ENCODE peak calls at places on chromosomes 6 and 20, in four cellular contexts. C is fibroblast of pulmonary artery, I is body of pancreas, J is osteocyte. G is an unnamed sample.

GRCh38 chr6:42846505-42846904 is 32.9 kb upstream of the RPL7L1 start:
- DNase-seq in C (no peak), I (no peak), J (no peak), G (no peak)

GRCh38 chr6:73665686-73666319 is 12.0 kb upstream of the SLC17A5 start:
- DNase-seq in C (peak), I (no peak), J (no peak), G (no peak)

GRCh38 chr20:13758884-13759283 is 25.8 kb downstream of the ESF1 start:
- DNase-seq in C (no peak), I (no peak), J (no peak), G (no peak)

GRCh38 chr6:105608393-105608705 is 205.5 kb upstream of the PREP start:
- DNase-seq in C (no peak), I (no peak), J (no peak), G (no peak)

GRCh38 chr6:53241936-53242335 is 93.3 kb upstream of the GCM1 start:
- DNase-seq in C (no peak), I (no peak), J (no peak), G (no peak)

GRCh38 chr6:1535295-1535694 is 74.4 kb upstream of the FOXC1 start:
- DNase-seq in C (peak), I (no peak), J (no peak), G (no peak)

GRCh38 chr6:107539849-107540464 is 50.0 kb downstream of the SOBP start:
- DNase-seq in C (no peak), I (no peak), J (no peak), G (no peak)

GRCh38 chr6:118523216-118523615 is 24.9 kb upstream of the PLN start:
- DNase-seq in C (no peak), I (no peak), J (no peak), G (no peak)

GRCh38 chr20:57760698-57761412 is 51.0 kb upstream of the PMEPA1 start:
- DNase-seq in C (no peak), I (no peak), J (no peak), G (no peak)

GRCh38 chr6:114144887-114145851 is 174.2 kb upstream of the HDAC2 start:
- DNase-seq in C (no peak), I (peak), J (no peak), G (peak)

GRCh38 chr20:45325367-45325766 is 17.3 kb upstream of the MATN4 start:
- DNase-seq in C (no peak), I (no peak), J (no peak), G (no peak)

GRCh38 chr20:45320948-45321595 is 13.0 kb upstream of the MATN4 start:
- DNase-seq in C (no peak), I (no peak), J (no peak), G (no peak)

GRCh38 chr20:45318948-45319347 is 10.8 kb upstream of the MATN4 start:
- DNase-seq in C (no peak), I (peak), J (no peak), G (no peak)

GRCh38 chr20:45323731-45324130 is 15.6 kb upstream of the MATN4 start:
- DNase-seq in C (no peak), I (no peak), J (no peak), G (no peak)

GRCh38 chr20:45322952-45323383 is 14.9 kb upstream of the MATN4 start:
- DNase-seq in C (peak), I (peak), J (no peak), G (peak)
- TF ChIP-seq CTCF in C (peak), I (peak), J (peak), G (peak)

DNA sequence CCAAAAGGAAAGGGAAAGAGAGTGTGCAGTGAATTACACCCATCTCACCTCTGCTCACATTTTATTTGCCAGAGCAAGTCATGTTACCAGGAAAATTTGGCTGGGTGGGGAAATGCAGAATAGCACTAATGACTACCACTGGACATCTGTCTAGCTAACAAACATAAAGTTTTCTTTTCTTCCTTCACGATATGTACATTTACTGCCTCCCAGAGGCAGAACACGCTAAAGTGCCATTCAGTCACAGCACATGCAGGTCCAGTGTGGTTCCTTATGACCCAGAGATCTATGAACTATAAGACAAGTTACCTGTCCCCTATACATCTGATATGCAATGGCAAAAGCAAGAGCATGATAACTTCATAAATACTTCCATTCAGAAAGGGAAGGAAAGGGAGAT is 194.1 kb downstream of the OGFRL1 start:
- DNase-seq in C (peak), I (no peak), J (no peak), G (no peak)
- TF ChIP-seq CTCF in C (peak), I (no peak), J (peak), G (no peak)

GRCh38 chr20:49883246-49883802 is 32.0 kb downstream of the SPATA2 start:
- DNase-seq in C (no peak), I (no peak), J (no peak), G (no peak)

GRCh38 chr20:49880177-49880576 is 35.2 kb downstream of the SPATA2 start:
- DNase-seq in C (peak), I (no peak), J (no peak), G (no peak)

GRCh38 chr20:49880724-49881445 is 34.4 kb downstream of the SPATA2 start:
- DNase-seq in C (no peak), I (no peak), J (no peak), G (no peak)

GRCh38 chr20:49885558-49886332 is 29.6 kb downstream of the SPATA2 start:
- DNase-seq in C (no peak), I (no peak), J (no peak), G (no peak)

DNA sequence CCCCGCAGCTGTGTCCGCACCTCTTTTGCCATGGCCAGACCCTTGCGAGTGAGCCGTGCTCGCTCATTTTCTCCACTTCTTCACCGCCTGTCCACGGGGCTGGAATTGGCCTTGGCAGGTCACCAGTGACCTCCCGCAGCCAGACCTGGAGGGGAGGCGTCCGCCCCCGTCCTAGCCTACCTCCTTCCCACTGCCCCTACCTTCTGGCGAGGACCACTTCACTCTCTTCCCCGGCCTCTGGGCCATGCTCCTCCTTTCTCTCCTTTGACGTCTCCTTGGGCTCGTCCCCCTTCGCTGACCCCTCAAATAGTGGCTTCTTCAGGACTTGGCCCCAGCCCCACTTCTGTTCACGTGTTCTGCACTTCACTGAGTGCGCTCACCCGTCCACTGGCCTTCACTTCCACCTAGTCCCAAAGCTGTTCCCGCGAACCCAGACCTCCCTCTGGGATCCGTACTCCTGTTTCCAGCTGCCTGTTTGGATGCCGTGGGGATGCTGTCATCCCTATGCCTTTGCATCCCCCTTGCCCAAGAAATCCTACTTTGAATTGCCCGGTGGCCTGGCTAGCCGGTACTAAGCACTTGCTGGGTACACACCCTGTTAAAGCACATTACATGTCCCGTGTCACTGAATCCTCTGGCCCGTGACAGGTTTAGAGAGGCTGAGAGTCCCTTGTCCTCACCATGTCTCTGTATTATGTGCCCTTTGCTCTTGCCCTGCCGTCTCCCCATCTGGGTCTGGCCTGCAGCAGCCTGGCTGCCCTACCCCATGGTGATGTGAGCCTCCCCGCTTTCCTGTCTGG is 33.0 kb downstream of the SPATA2 start:
- DNase-seq in C (no peak), I (peak), J (no peak), G (no peak)
- TF ChIP-seq CTCF in C (no peak), I (no peak), J (no peak), G (no peak)

DNA sequence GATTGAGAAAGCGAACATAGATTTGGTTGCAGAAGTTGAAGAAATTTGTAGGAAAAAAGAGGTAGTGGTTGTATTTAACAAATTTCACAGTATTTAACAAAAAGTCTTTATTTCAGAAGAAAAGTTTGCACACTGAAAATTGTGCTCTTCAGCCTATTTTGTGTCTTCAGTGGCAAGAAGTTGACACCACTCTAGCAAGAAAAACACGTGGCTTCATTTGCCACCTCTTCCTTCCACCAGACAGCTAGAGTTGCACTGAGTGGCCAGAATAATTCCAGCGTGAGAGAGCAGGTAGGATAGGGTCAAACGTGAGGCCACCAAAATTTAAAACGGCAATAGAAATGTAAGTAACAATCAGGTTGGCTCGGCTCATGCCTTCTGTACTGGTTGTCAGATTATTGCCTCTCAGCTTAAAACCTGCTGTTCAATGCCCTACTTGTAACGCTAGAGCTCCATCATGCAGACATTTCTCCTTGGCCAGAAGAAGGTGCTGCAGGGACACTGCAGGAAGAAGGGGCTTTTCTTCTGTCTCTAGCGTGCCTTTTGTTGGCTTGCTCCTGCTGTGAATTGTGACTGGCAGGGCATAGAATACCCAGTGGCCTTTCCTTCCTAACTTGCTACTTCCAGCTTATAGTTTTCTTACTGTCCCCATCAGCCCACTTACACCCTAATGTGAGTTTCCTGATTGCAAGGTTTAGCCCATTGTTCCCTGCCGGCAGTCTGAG is 12.1 kb downstream of the TRAPPC3L start:
- DNase-seq in C (no peak), I (no peak), J (no peak), G (no peak)
- TF ChIP-seq CTCF in C (peak), I (no peak), J (no peak), G (no peak)

DNA sequence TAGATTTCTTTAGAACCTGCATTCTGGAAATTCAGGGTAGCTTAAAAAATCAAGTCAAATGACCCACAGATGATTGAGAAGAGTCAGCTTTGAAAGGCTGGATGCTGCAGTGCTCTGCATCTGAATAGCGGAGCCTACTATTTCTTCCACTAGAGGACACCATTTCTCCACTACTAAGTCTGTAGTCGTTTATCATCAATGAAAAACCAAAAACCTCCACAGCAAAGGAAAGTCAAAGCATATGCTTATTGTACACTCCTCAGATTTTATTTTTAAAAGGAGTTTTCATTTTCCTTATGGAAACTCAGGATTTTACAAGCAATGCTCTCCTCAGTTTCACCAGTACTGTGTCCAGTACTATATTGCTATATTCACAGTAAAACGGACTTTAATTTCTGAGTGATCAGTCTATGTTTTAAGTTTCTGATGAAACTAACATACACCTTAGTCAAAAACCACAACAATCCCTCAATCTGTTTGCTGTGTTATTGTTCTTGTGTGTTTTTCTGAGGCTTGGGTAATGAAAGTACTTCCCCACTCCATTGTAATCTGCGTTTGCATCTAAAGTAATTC is 50.5 kb upstream of the ENPP5 start:
- DNase-seq in C (peak), I (no peak), J (no peak), G (peak)
- TF ChIP-seq CTCF in C (peak), I (peak), J (peak), G (peak)

DNA sequence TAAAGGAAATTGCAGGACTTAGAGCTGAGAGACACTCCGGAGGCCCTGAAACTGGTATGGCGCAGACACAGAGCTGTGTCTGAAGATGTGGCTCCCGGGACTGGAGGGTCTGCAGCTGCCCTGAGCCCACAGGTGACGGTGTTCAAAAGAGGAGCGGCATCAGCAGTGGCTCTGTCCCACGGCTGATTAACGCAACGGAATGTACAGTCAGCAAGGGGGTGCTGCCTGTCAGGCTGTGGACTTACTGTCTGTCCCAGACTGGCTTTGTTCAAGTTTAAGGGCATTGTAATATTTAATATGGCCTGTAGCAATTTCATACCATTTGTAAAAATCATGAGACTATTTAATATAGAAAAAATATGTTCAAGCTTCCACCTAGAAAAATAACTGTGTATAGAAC is 228.0 kb upstream of the TAB2 start:
- DNase-seq in C (no peak), I (no peak), J (no peak), G (no peak)
- TF ChIP-seq CTCF in C (no peak), I (no peak), J (peak), G (no peak)

G was measured in Calu3.